ENCODE peak calls at places on chromosomes 1 and 21, in eight cellular contexts. C is body of pancreas, R is heart left ventricle, Y is K562, U is esophagus squamous epithelium, P is ovary, H is breast epithelium, N is uterus. B is an unnamed sample.

GRCh38 chr1:174812026-174812425 is 187.7 kb upstream of the CACYBP start:
- DNase-seq in U (no peak), Y (no peak), H (no peak), N (no peak), P (no peak), C (no peak), R (no peak), B (peak; percentile 18)

GRCh38 chr21:46083271-46084040 is 14.5 kb upstream of the COL6A2 start:
- DNase-seq in R (no peak), N (peak; percentile 52), U (no peak), Y (peak; percentile 14), P (peak; percentile 61), H (no peak), C (peak; percentile 10), B (no peak)

GRCh38 chr1:228366062-228366850 is 40.4 kb downstream of the TRIM11 start:
- DNase-seq in H (peak; percentile 43), N (peak; percentile 7), C (peak; percentile 7), R (peak; percentile 21), P (peak; percentile 21), Y (no peak), U (no peak), B (no peak)

GRCh38 chr1:228210684-228211083 is 2.8 kb downstream of the OBSCN start:
- DNase-seq in C (no peak), N (no peak), P (no peak), R (no peak), Y (no peak), H (no peak), U (no peak), B (no peak)

GRCh38 chr21:37008705-37009104 is 2.2 kb downstream of the RIPPLY3 start:
- DNase-seq in N (no peak), P (no peak), U (no peak), C (no peak), R (no peak), H (no peak), Y (no peak), B (no peak)

GRCh38 chr21:27590271-27590670 is 623.4 kb upstream of the ADAMTS5 start:
- DNase-seq in U (no peak), N (no peak), P (no peak), H (no peak), R (peak; percentile 36), C (no peak), Y (no peak), B (no peak)

GRCh38 chr1:89646259-89646658 is 13.3 kb downstream of the LRRC8C start:
- DNase-seq in N (no peak), C (no peak), Y (no peak), R (no peak), H (no peak), U (no peak), P (no peak), B (no peak)

GRCh38 chr1:245434285-245434684 is 279.5 kb downstream of the KIF26B start:
- DNase-seq in N (no peak), P (no peak), Y (no peak), C (no peak), H (no peak), U (no peak), R (no peak), B (no peak)

GRCh38 chr1:2544093-2544874 is 11.9 kb upstream of the TNFRSF14 start:
- DNase-seq in N (no peak), P (no peak), U (no peak), H (no peak), C (no peak), Y (peak; percentile 54), R (no peak), B (peak; percentile 64)

GRCh38 chr1:206472454-206472853 is 2.2 kb downstream of the IKBKE start:
- DNase-seq in U (no peak), R (no peak), Y (no peak), N (peak; percentile 47), C (no peak), P (no peak), H (no peak), B (no peak)

GRCh38 chr1:170410391-170411146 is 121.4 kb upstream of the GORAB start:
- DNase-seq in C (no peak), P (no peak), R (peak; percentile 21), N (peak; percentile 23), U (no peak), H (no peak), Y (no peak), B (no peak)

GRCh38 chr1:23461050-23461449 is 22.9 kb downstream of the ASAP3 start:
- DNase-seq in R (no peak), C (no peak), H (no peak), P (no peak), N (no peak), Y (no peak), U (no peak), B (no peak)

GRCh38 chr1:31627930-31628421 is 10.5 kb downstream of the HCRTR1 start:
- DNase-seq in N (no peak), C (peak; percentile 30), R (peak; percentile 71), Y (no peak), P (no peak), H (no peak), U (no peak), B (no peak)

GRCh38 chr1:174965006-174965971 is 34.5 kb upstream of the CACYBP start:
- DNase-seq in C (no peak), R (no peak), P (no peak), U (no peak), H (no peak), Y (peak; percentile 20), N (no peak), B (peak; percentile 66)

GRCh38 chr1:18348354-18348753 is 132.4 kb upstream of the KLHDC7A start:
- DNase-seq in H (no peak), P (no peak), C (no peak), N (no peak), R (no peak), Y (no peak), U (no peak), B (no peak)

GRCh38 chr21:45894107-45894810 is 87.3 kb upstream of the COL6A1 start:
- DNase-seq in Y (no peak), U (no peak), N (peak; percentile 59), H (no peak), R (peak; percentile 63), P (no peak), C (no peak), B (no peak)

GRCh38 chr1:163745204-163745603 is 423.4 kb downstream of the NUF2 start:
- DNase-seq in N (no peak), U (no peak), Y (no peak), H (no peak), P (no peak), R (no peak), C (no peak), B (no peak)

GRCh38 chr1:214337536-214337935 is 56.6 kb downstream of the SMYD2 start:
- DNase-seq in Y (no peak), U (no peak), N (no peak), R (no peak), H (no peak), P (no peak), C (no peak), B (no peak)

GRCh38 chr1:230215529-230215928 is 148.5 kb downstream of the GALNT2 start:
- DNase-seq in C (no peak), H (no peak), R (no peak), N (no peak), U (no peak), Y (no peak), P (no peak), B (no peak)

GRCh38 chr1:196608401-196609113 is at the start of gene KCNT2:
- DNase-seq in C (peak; percentile 23), H (no peak), P (peak; percentile 84), Y (peak; percentile 13), N (peak; percentile 26), U (no peak), R (peak; percentile 56), B (peak; percentile 27)

GRCh38 chr1:66294692-66295384 is 239.1 kb upstream of the SGIP1 start:
- DNase-seq in P (no peak), Y (no peak), H (no peak), U (no peak), N (peak; percentile 61), C (no peak), R (no peak), B (peak; percentile 36)
- TF ChIP-seq POLR2A in P (no peak), Y (no peak), H (no peak), U (no peak), N (no peak), C (no peak), R (no peak), B (no peak)

DNA sequence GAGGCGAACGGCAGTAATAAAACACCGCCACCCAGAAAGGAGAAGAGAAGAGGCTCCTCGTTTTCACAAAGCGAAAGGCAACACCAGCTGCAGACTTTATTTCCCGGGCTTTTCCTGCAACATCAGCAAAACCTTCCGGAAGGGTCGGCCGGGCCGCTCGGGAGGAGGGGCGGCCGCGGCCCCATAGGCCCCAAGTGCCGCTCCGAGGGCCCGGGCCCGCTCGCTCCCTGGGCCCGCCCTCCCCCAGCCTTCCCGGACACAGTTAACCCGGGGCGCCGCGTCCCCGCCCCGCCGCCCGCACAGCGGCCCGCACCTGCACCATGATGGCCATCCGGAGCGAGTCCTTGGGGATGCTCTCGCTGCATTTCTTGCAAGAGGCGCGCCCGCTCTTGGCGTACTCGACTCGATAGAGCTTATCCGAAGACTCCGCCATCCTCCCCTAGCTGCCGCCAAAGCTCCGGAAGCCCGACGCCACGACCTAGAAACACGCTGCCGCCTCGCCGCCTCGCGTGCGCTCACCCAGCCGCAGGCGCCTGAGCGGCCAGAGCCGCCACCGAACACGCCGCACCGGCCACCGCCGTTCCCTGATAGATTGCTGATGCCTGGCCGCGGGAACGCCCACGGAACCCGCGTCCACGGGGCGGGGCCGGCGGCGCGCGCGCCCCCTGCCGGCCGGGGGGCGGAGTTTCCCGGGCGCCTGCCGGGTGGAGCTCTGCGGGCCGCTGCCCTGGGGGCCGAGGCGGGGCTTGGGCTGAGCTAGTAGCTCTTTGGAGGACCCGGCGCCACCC is at the start of gene PARP1:
- DNase-seq in R (peak; percentile 88), P (peak; percentile 90), H (peak; percentile 89), C (peak; percentile 90), U (peak; percentile 73), Y (peak; percentile 99), N (peak; percentile 92), B (peak; percentile 90)
- TF ChIP-seq POLR2A in R (peak; percentile 34), P (peak; percentile 48), H (no peak), C (peak; percentile 85), U (peak; percentile 71), Y (peak; percentile 94), N (peak; percentile 76), B (peak; percentile 81)

GRCh38 chr1:117366982-117367768 is at the start of gene MAN1A2:
- DNase-seq in P (peak; percentile 88), C (peak; percentile 92), H (peak; percentile 84), Y (peak; percentile 82), U (peak; percentile 63), N (peak; percentile 85), R (peak; percentile 93), B (peak; percentile 90)
- TF ChIP-seq POLR2A in P (peak; percentile 80), C (peak; percentile 92), H (peak; percentile 51), Y (peak; percentile 73), U (peak; percentile 64), N (peak; percentile 81), R (no peak), B (peak; percentile 84)

GRCh38 chr1:78651247-78651646 is 1.6 kb downstream of the IFI44 start:
- DNase-seq in H (no peak), N (no peak), Y (no peak), P (no peak), R (no peak), C (no peak), U (no peak), B (no peak)
- TF ChIP-seq POLR2A in H (no peak), N (no peak), Y (no peak), P (no peak), R (no peak), C (no peak), U (no peak), B (no peak)

GRCh38 chr1:12525311-12526181 is 92.5 kb downstream of the DHRS3 start:
- DNase-seq in R (no peak), U (no peak), H (no peak), N (peak; percentile 74), P (peak; percentile 58), Y (no peak), C (peak; percentile 87), B (no peak)
- TF ChIP-seq POLR2A in R (no peak), U (no peak), H (no peak), N (no peak), P (no peak), Y (no peak), C (no peak), B (no peak)

B was measured in erythroblast.